ENCODE peak calls at places on chromosome 6, in five cellular contexts. L, Y, C, H and B are unnamed samples.

GRCh38 chr6:125611573-125612399 is 137.6 kb upstream of the HEY2 start:
- DNase-seq in L (peak; percentile 27), Y (no peak), C (no peak), H (no peak), B (no peak)

GRCh38 chr6:142680308-142680707 is 264.7 kb downstream of the HIVEP2 start:
- DNase-seq in L (no peak), Y (no peak), C (no peak), H (no peak), B (no peak)

GRCh38 chr6:16274519-16275229 is 36.3 kb downstream of the GMPR start:
- DNase-seq in L (no peak), Y (no peak), C (no peak), H (no peak), B (no peak)

GRCh38 chr6:159098636-159099106 is 53.9 kb upstream of the TAGAP start:
- DNase-seq in L (no peak), Y (no peak), C (no peak), H (no peak), B (no peak)

GRCh38 chr6:17679726-17680125 is 27.0 kb downstream of the NUP153 start:
- DNase-seq in L (no peak), Y (no peak), C (no peak), H (no peak), B (no peak)

GRCh38 chr6:143743256-143744166 is 65.7 kb downstream of the PHACTR2 start:
- DNase-seq in L (peak; percentile 43), Y (no peak), C (peak; percentile 42), H (no peak), B (no peak)

GRCh38 chr6:101545171-101545570 is 151.7 kb downstream of the GRIK2 start:
- DNase-seq in L (no peak), Y (no peak), C (no peak), H (no peak), B (peak; percentile 28)

GRCh38 chr6:106116125-106116524 is 30.0 kb downstream of the PRDM1 start:
- DNase-seq in L (no peak), Y (no peak), C (no peak), H (no peak), B (no peak)

GRCh38 chr6:139291813-139292619 is at the start of gene TXLNB:
- DNase-seq in L (peak; percentile 62), Y (peak; percentile 90), C (peak; percentile 78), H (no peak), B (peak; percentile 36)

GRCh38 chr6:3456794-3457709 is at the start of gene SLC22A23:
- DNase-seq in L (peak; percentile 75), Y (peak; percentile 88), C (peak; percentile 85), H (peak; percentile 93), B (no peak)

GRCh38 chr6:29974901-29975560 is 32.7 kb downstream of the HLA-A start:
- DNase-seq in L (no peak), Y (no peak), C (no peak), H (no peak), B (no peak)
- H3K4me3 ChIP-seq in L (peak overlapping the region; percentile 40), Y (no peak overlapping the region), C (peak overlapping the region; percentile 21), H (no peak overlapping the region), B (no peak overlapping the region)

DNA sequence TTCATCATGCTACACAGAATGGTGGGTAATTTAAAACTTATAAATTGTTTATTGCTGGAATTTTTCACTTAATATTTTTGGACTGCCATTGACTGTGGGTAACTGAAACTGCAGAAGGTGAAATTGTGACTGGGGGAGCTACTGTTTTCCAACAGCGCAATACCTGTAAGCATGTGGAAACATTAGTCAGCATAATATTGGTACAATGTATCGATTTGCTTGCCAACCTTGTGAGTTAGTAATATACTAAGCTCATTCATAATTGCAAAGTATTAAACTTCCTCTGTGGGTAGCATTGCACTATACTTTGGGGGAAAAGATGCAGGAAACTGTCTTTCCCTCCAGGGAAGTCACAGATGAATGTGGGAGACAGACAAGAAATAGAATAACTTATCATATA is 766.5 kb downstream of the HDGFL1 start:
- DNase-seq in L (no peak), Y (no peak), C (no peak), H (no peak), B (no peak)
- TF ChIP-seq CTCF in L (no peak), Y (no peak), C (no peak), H (no peak), B (no peak)

GRCh38 chr6:26598267-26598666 is 1.5 kb downstream of the ABT1 start:
- DNase-seq in L (no peak), Y (no peak), C (no peak), H (no peak), B (no peak)
- H3K4me3 ChIP-seq in L (no peak overlapping the region), Y (no peak overlapping the region), C (no peak overlapping the region), H (no peak overlapping the region), B (peak overlapping the region; percentile 100)

GRCh38 chr6:12147557-12148316 is 135.6 kb downstream of the HIVEP1 start:
- DNase-seq in L (no peak), Y (no peak), C (no peak), H (no peak), B (no peak)
- TF ChIP-seq CTCF in L (peak; percentile 15), Y (no peak), C (no peak), H (peak; percentile 58), B (peak; percentile 27)

DNA sequence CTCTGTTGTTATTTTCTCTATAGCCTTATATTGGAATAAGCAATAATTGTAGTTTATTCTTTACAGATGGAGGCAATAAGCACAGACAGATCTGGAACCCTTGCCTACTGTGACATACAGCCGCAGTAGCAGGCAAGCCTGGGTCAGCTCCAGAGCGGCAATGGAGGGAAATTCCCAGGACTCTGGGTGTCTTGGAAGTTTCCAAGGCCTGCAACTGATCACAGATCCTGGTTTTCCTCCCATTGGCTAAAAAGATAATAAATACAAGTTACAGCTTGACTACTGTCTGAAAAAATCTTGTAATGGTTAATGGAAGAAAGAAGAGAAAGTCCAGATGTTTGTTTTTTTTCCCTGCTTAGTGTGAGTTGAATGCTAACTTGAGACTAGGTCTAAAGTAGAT is 307.7 kb downstream of the ALDH8A1 start:
- DNase-seq in L (no peak), Y (no peak), C (no peak), H (no peak), B (no peak)
- H3K4me3 ChIP-seq in L (no peak overlapping the region), Y (no peak overlapping the region), C (no peak overlapping the region), H (no peak overlapping the region), B (no peak overlapping the region)

DNA sequence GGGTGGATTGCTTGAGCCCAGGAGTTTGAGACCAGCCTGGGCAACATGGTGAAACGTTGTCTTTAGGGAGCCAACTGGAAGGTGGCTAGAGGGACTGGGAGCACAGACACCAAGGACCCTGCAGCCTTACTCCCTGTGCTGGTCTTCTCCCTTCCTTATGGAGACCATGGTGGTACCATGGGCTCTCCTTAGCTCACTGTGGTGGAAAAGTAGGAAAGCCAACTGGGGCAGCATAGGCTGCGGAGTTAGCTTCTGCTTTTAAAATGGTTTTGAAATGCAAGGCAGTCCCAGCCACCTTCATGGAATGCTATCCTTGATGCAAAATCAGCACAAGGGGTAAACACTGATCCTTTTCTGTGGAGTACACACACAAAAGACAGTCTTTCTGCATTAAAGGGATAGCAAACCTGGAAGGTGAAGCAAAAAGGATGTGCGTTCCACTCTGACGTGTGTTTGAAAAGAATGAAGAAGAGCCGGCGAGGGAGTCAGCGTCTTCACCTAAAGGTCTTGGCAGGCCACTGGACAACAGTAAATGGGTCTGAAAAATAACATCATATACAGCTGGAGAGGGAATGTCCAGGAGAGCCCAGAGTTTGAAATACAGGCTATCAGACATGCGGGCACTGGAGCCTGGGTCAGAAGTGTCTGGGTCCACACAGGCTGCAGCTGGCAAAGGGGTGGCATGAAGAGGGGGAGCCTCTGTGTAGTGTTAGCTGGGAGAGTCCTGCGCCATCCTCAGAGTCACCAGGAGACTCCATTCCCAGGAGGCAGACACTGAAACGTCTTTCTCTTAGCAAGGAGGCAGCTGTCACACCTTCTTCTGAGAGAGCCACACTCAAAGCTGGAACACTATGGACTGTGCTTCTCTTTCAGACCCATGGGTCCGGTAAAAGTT is 58.5 kb downstream of the GPR6 start:
- DNase-seq in L (no peak), Y (no peak), C (no peak), H (no peak), B (no peak)
- TF ChIP-seq CTCF in L (no peak), Y (no peak), C (no peak), H (no peak), B (no peak)

GRCh38 chr6:152698692-152699091 is 995 bp downstream of the MYCT1 start:
- DNase-seq in L (no peak), Y (no peak), C (no peak), H (no peak), B (no peak)
- H3K4me3 ChIP-seq in L (peak overlapping the region; percentile 35), Y (no peak overlapping the region), C (no peak overlapping the region), H (peak overlapping the region; percentile 31), B (no peak overlapping the region)